ENCODE peak calls at places on chromosomes 5 and 9, in ten cellular contexts. L, K, P, E, R, U, F, V, J and H are unnamed samples.

GRCh38 chr9:136201609-136202448 is 3.1 kb downstream of the LHX3 start:
- DNase-seq in L (no peak), K (no peak), P (peak; percentile 39), E (peak; percentile 18), R (peak; percentile 76), U (peak; percentile 92), F (no peak), V (no peak), J (no peak), H (peak; percentile 78)

GRCh38 chr9:26754494-26755188 is 138.0 kb downstream of the CAAP1 start:
- DNase-seq in L (no peak), K (no peak), P (no peak), E (no peak), R (no peak), U (no peak), F (no peak), V (no peak), J (no peak), H (no peak)

GRCh38 chr9:124020520-124021384 is 9.2 kb downstream of the LHX2 start:
- DNase-seq in L (no peak), K (no peak), P (no peak), E (no peak), R (peak; percentile 31), U (peak; percentile 43), F (no peak), V (no peak), J (no peak), H (no peak)

GRCh38 chr9:96241391-96241809 is 60.6 kb downstream of the HSD17B3 start:
- DNase-seq in L (no peak), K (no peak), P (no peak), E (no peak), R (peak; percentile 81), U (no peak), F (no peak), V (no peak), J (no peak), H (no peak)

GRCh38 chr5:76303917-76304316 is 99.2 kb upstream of the IQGAP2 start:
- DNase-seq in L (no peak), K (no peak), P (peak; percentile 23), E (no peak), R (no peak), U (no peak), F (no peak), V (no peak), J (no peak), H (no peak)

GRCh38 chr5:88923623-88924619 is 40.9 kb upstream of the MEF2C start:
- DNase-seq in L (peak; percentile 42), K (no peak), P (no peak), E (no peak), R (no peak), U (no peak), F (no peak), V (no peak), J (no peak), H (no peak)

GRCh38 chr5:111386832-111387162 is 125.5 kb downstream of the STARD4 start:
- DNase-seq in L (no peak), K (no peak), P (no peak), E (no peak), R (no peak), U (no peak), F (no peak), V (no peak), J (no peak), H (no peak)

GRCh38 chr9:127516835-127517607 is 65.7 kb downstream of the LRSAM1 start:
- DNase-seq in L (no peak), K (no peak), P (no peak), E (no peak), R (no peak), U (no peak), F (no peak), V (no peak), J (no peak), H (no peak)